ENCODE peak calls at places on chromosomes 2 and 18, in six cellular contexts. J is IMR-90, P is H9, I is trophoblast cell, E is mesenchymal stem cell, L is H1. V is an unnamed sample.

GRCh38 chr2:28505361-28505760 is 9.5 kb downstream of the PLB1 start:
- DNase-seq in J (no peak), I (no peak), E (no peak), P (no peak), L (no peak), V (no peak)

GRCh38 chr2:205876127-205876526 is 193.8 kb downstream of the NRP2 start:
- DNase-seq in P (no peak), J (no peak), L (no peak), I (no peak), E (no peak), V (no peak)

GRCh38 chr2:137123241-137123640 is 357.9 kb downstream of the THSD7B start:
- DNase-seq in L (no peak), P (no peak), I (no peak), J (no peak), E (no peak), V (no peak)

GRCh38 chr2:20469595-20469994 is 22.7 kb downstream of the RHOB start:
- DNase-seq in L (no peak), I (no peak), J (no peak), E (no peak), P (no peak), V (no peak)

GRCh38 chr2:3267869-3268704 is 109.5 kb downstream of the EIPR1 start:
- DNase-seq in J (no peak), E (no peak), L (no peak), P (no peak), I (no peak), V (no peak)

GRCh38 chr2:191942114-191943103 is 95.5 kb upstream of the CAVIN2 start:
- DNase-seq in P (no peak), I (no peak), E (peak; percentile 74), J (peak; percentile 79), L (no peak), V (no peak)

GRCh38 chr18:13688191-13689136 is 37.9 kb downstream of the FAM210A start:
- DNase-seq in L (no peak), I (no peak), J (no peak), E (no peak), P (no peak), V (no peak)

GRCh38 chr2:119234021-119235019 is 10.7 kb downstream of the STEAP3 start:
- DNase-seq in P (peak; percentile 73), I (no peak), L (peak; percentile 70), J (peak; percentile 27), E (peak; percentile 30), V (peak; percentile 65)

GRCh38 chr2:12857891-12858290 is 141.2 kb downstream of the TRIB2 start:
- DNase-seq in L (no peak), J (no peak), E (no peak), P (no peak), I (no peak), V (no peak)

GRCh38 chr2:219574509-219575311 is 2.6 kb downstream of the INHA start:
- DNase-seq in E (no peak), P (no peak), I (no peak), J (no peak), L (no peak), V (no peak)

GRCh38 chr18:68940039-68940438 is 142.2 kb downstream of the CCDC102B start:
- DNase-seq in I (no peak), E (no peak), J (no peak), P (no peak), L (no peak), V (no peak)

GRCh38 chr2:161273038-161273760 is 35.0 kb upstream of the PSMD14 start:
- DNase-seq in E (peak; percentile 67), P (no peak), I (peak; percentile 28), J (peak; percentile 72), L (no peak), V (peak; percentile 62)

GRCh38 chr2:154402138-154402714 is 296.3 kb upstream of the KCNJ3 start:
- DNase-seq in J (peak; percentile 0), P (no peak), E (peak; percentile 21), L (no peak), I (no peak), V (peak; percentile 1)

GRCh38 chr2:133415210-133415876 is 152.9 kb downstream of the NCKAP5 start:
- DNase-seq in P (no peak), E (no peak), J (no peak), I (no peak), L (no peak), V (no peak)

GRCh38 chr2:128595763-128596452 is 277.2 kb upstream of the HS6ST1 start:
- DNase-seq in P (peak; percentile 17), I (no peak), E (no peak), L (no peak), J (no peak), V (no peak)

GRCh38 chr2:215361211-215361875 is 49.5 kb downstream of the ATIC start:
- DNase-seq in L (no peak), I (no peak), J (peak; percentile 8), E (no peak), P (no peak), V (no peak)

GRCh38 chr2:238970553-238971081 is 122.7 kb downstream of the TWIST2 start:
- DNase-seq in J (peak; percentile 63), L (peak; percentile 88), E (peak; percentile 55), P (peak; percentile 89), I (peak; percentile 59), V (peak; percentile 50)

GRCh38 chr18:22110482-22110924 is 58.9 kb upstream of the GATA6 start:
- DNase-seq in L (no peak), P (no peak), I (no peak), J (no peak), E (no peak), V (no peak)

GRCh38 chr2:69242651-69243051 is 144.4 kb downstream of the GFPT1 start:
- DNase-seq in E (peak; percentile 92), L (no peak), P (no peak), J (peak; percentile 86), I (no peak), V (no peak)

GRCh38 chr2:2102870-2103269 is 228.2 kb downstream of the MYT1L start:
- DNase-seq in E (no peak), P (no peak), L (no peak), J (no peak), I (no peak), V (no peak)

GRCh38 chr18:72866572-72866900 is 1.3 kb downstream of the NETO1 start:
- DNase-seq in P (no peak), E (no peak), I (no peak), J (no peak), L (no peak), V (peak; percentile 0)

GRCh38 chr2:45028276-45028675 is 19.0 kb upstream of the SIX2 start:
- DNase-seq in E (no peak), J (no peak), L (no peak), P (no peak), I (no peak), V (no peak)

GRCh38 chr2:65390134-65390533 is 42.3 kb downstream of the SPRED2 start:
- DNase-seq in I (no peak), J (no peak), P (no peak), L (no peak), E (no peak), V (no peak)

GRCh38 chr18:36706313-36706881 is 122.4 kb downstream of the TPGS2 start:
- DNase-seq in J (peak; percentile 29), E (no peak), P (no peak), L (no peak), I (no peak), V (no peak)

GRCh38 chr2:238864207-238865014 is 16.5 kb downstream of the TWIST2 start:
- DNase-seq in I (peak; percentile 87), E (peak; percentile 99), J (peak; percentile 99), L (peak; percentile 62), P (peak; percentile 88), V (peak; percentile 69)

GRCh38 chr2:35035883-35036282 is 1319.7 kb upstream of the CRIM1 start:
- DNase-seq in J (no peak), P (no peak), E (no peak), I (no peak), L (no peak), V (no peak)

GRCh38 chr2:129781749-129782617 is 197.5 kb upstream of the RAB6C start:
- DNase-seq in P (peak; percentile 27), E (no peak), I (no peak), J (no peak), L (peak; percentile 43), V (no peak)

GRCh38 chr2:130341562-130342019 is 1.1 kb upstream of the IMP4 start:
- DNase-seq in P (no peak), L (no peak), E (no peak), J (no peak), I (no peak), V (no peak)

DNA sequence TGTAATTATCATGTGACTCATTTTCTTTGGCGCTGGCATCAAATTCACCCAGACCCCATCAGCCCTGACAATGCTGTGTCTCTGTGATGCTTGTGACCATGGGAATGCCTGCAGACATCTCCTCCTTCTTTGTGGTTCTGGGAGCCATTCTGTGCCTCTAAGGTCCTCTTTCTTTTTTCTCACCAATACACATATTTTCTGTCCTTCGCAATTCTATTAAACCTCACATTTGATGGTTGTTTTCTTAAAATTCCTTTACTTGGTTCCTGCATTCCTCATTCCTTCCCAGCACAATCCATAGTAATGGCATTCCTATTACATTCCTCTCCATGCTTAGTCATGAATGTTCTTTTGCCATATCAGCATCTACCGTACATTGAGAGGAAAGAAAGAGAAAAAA is 375.3 kb downstream of the PIK3C3 start:
- DNase-seq in I (no peak), L (no peak), J (no peak), P (no peak), E (peak; percentile 4), V (no peak)
- H4K91ac ChIP-seq in I (no peak overlapping the region), L (no peak overlapping the region), J (no peak overlapping the region), P (no peak overlapping the region), E (no peak overlapping the region), V (no peak overlapping the region)

GRCh38 chr2:23360571-23361125 is 24.3 kb upstream of the KLHL29 start:
- DNase-seq in L (no peak), J (peak; percentile 28), I (no peak), P (peak; percentile 45), E (peak; percentile 6), V (no peak)

GRCh38 chr2:23363831-23364230 is 21.1 kb upstream of the KLHL29 start:
- DNase-seq in E (no peak), J (no peak), L (no peak), P (no peak), I (no peak), V (no peak)

GRCh38 chr2:23359631-23360567 is 25.1 kb upstream of the KLHL29 start:
- DNase-seq in J (no peak), I (no peak), E (peak; percentile 61), L (no peak), P (no peak), V (no peak)

GRCh38 chr2:23361185-23361584 is 23.8 kb upstream of the KLHL29 start:
- DNase-seq in J (peak; percentile 41), I (no peak), E (no peak), P (no peak), L (no peak), V (no peak)

GRCh38 chr2:23363268-23363667 is 21.7 kb upstream of the KLHL29 start:
- DNase-seq in L (no peak), J (no peak), E (no peak), I (no peak), P (no peak), V (no peak)
- H4K91ac ChIP-seq in L (no peak overlapping the region), J (no peak overlapping the region), E (no peak overlapping the region), I (peak overlapping the region; percentile 20), P (no peak overlapping the region), V (no peak overlapping the region)

GRCh38 chr2:171400395-171400794 is 33.4 kb downstream of the METTL8 start:
- DNase-seq in L (no peak), I (no peak), J (no peak), P (no peak), E (no peak), V (no peak)
- H4K91ac ChIP-seq in L (no peak overlapping the region), I (no peak overlapping the region), J (no peak overlapping the region), P (no peak overlapping the region), E (no peak overlapping the region), V (no peak overlapping the region)

GRCh38 chr2:96530144-96530430 is 6.5 kb upstream of the ARID5A start:
- DNase-seq in I (no peak), P (no peak), L (no peak), E (no peak), J (no peak), V (no peak)
- H4K91ac ChIP-seq in I (no peak overlapping the region), P (no peak overlapping the region), L (no peak overlapping the region), E (no peak overlapping the region), J (no peak overlapping the region), V (no peak overlapping the region)